ENCODE peak calls at places on chromosomes 1 and 21, in eight cellular contexts. R, L, I, A, K, E, H and P are unnamed samples.

GRCh38 chr1:31937300-31938183 is 626 bp downstream of the PTP4A2 start:
- DNase-seq in R (peak; percentile 82), K (no peak), I (no peak), E (peak; percentile 77), A (peak; percentile 61), H (peak; percentile 79), L (peak; percentile 60), P (peak; percentile 83)

GRCh38 chr1:168689726-168690602 is 39.0 kb downstream of the DPT start:
- DNase-seq in R (no peak), H (no peak), I (no peak), A (no peak), E (peak; percentile 32), K (no peak), L (no peak), P (no peak)

GRCh38 chr1:231248778-231249177 is 7.8 kb downstream of the GNPAT start:
- DNase-seq in E (no peak), H (no peak), A (no peak), R (no peak), I (no peak), K (no peak), L (no peak), P (no peak)

GRCh38 chr1:185601189-185601588 is 133.0 kb upstream of the HMCN1 start:
- DNase-seq in L (no peak), K (no peak), A (no peak), R (no peak), H (no peak), I (no peak), E (no peak), P (no peak)

GRCh38 chr1:103025858-103026409 is 82.4 kb downstream of the COL11A1 start:
- DNase-seq in H (no peak), E (no peak), A (no peak), K (no peak), L (no peak), R (no peak), I (no peak), P (no peak)

GRCh38 chr1:91826649-91827048 is 59.3 kb downstream of the TGFBR3 start:
- DNase-seq in I (no peak), R (no peak), L (no peak), H (no peak), E (no peak), K (no peak), A (no peak), P (no peak)

GRCh38 chr21:46122758-46123683 is 25.1 kb downstream of the COL6A2 start:
- DNase-seq in I (no peak), R (peak; percentile 5), K (no peak), E (no peak), L (no peak), A (no peak), H (no peak), P (peak; percentile 14)

GRCh38 chr1:36384542-36385409 is 948 bp downstream of the STK40 start:
- DNase-seq in I (no peak), R (peak; percentile 84), E (peak; percentile 92), K (peak; percentile 57), A (peak; percentile 38), L (peak; percentile 41), H (peak; percentile 92), P (peak; percentile 56)

GRCh38 chr1:217052196-217052595 is 329.0 kb upstream of the ESRRG start:
- DNase-seq in R (no peak), L (no peak), H (no peak), K (no peak), E (no peak), A (no peak), I (no peak), P (no peak)

GRCh38 chr1:242787968-242788367 is 263.5 kb upstream of the PLD5 start:
- DNase-seq in I (no peak), H (no peak), E (no peak), K (no peak), L (no peak), R (no peak), A (no peak), P (no peak)

GRCh38 chr1:227227761-227228160 is 90.5 kb downstream of the CDC42BPA start:
- DNase-seq in E (no peak), R (no peak), L (no peak), I (no peak), H (no peak), A (no peak), K (no peak), P (no peak)

GRCh38 chr1:33036051-33036525 is 595 bp downstream of the AK2 start:
- DNase-seq in L (peak; percentile 14), H (no peak), R (no peak), A (no peak), I (peak; percentile 28), E (no peak), K (no peak), P (no peak)

GRCh38 chr1:25568090-25568833 is 24.9 kb downstream of the LDLRAP1 start:
- DNase-seq in K (peak; percentile 93), A (peak; percentile 73), H (peak; percentile 43), E (no peak), I (no peak), L (peak; percentile 29), R (no peak), P (peak; percentile 51)

GRCh38 chr1:211089536-211089935 is 44.4 kb downstream of the KCNH1 start:
- DNase-seq in A (no peak), R (no peak), L (no peak), I (no peak), E (no peak), H (no peak), K (no peak), P (no peak)

GRCh38 chr1:218787826-218788225 is 385.9 kb upstream of the LYPLAL1 start:
- DNase-seq in I (no peak), L (no peak), A (no peak), R (no peak), H (no peak), E (no peak), K (no peak), P (no peak)

GRCh38 chr1:151579436-151580225 is 32.2 kb upstream of the SNX27 start:
- DNase-seq in A (no peak), R (no peak), I (no peak), K (no peak), H (no peak), L (no peak), E (no peak), P (no peak)

GRCh38 chr1:89575207-89575606 is 50.6 kb downstream of the LRRC8B start:
- DNase-seq in H (no peak), A (no peak), L (no peak), E (no peak), I (no peak), K (no peak), R (no peak), P (no peak)

GRCh38 chr1:56821462-56821797 is 2.2 kb upstream of the FYB2 start:
- DNase-seq in I (no peak), A (no peak), H (no peak), K (no peak), R (no peak), E (peak; percentile 18), L (peak; percentile 58), P (no peak)

GRCh38 chr1:20142001-20142710 is 3.0 kb downstream of the PLA2G2F start:
- DNase-seq in A (no peak), R (no peak), L (no peak), H (no peak), I (no peak), E (no peak), K (no peak), P (no peak)

GRCh38 chr1:1163538-1164070 is 10.1 kb upstream of the TTLL10 start:
- DNase-seq in I (no peak), E (no peak), R (no peak), H (no peak), A (no peak), L (no peak), K (no peak), P (no peak)

GRCh38 chr1:200780545-200781444 is 42.1 kb downstream of the CAMSAP2 start:
- DNase-seq in R (no peak), K (no peak), E (no peak), A (no peak), I (no peak), L (peak; percentile 59), H (no peak), P (no peak)

GRCh38 chr1:26747048-26747447 is 40.7 kb upstream of the PIGV start:
- DNase-seq in L (no peak), E (no peak), K (no peak), H (no peak), R (no peak), A (no peak), I (no peak), P (no peak)

GRCh38 chr1:26745191-26745590 is 42.6 kb upstream of the PIGV start:
- DNase-seq in L (no peak), A (no peak), I (no peak), R (no peak), H (no peak), E (no peak), K (no peak), P (no peak)

GRCh38 chr1:26740958-26741357 is 45.1 kb downstream of the ARID1A start:
- DNase-seq in K (no peak), H (no peak), R (no peak), I (no peak), A (no peak), L (no peak), E (no peak), P (no peak)

GRCh38 chr1:26743426-26744059 is 44.2 kb upstream of the PIGV start:
- DNase-seq in K (no peak), L (no peak), I (no peak), A (no peak), R (no peak), H (no peak), E (no peak), P (no peak)

GRCh38 chr1:26744075-26744958 is 43.4 kb upstream of the PIGV start:
- DNase-seq in A (peak; percentile 65), H (peak; percentile 69), L (peak; percentile 98), I (no peak), R (peak; percentile 81), K (peak; percentile 66), E (peak; percentile 29), P (peak; percentile 67)
- TF ChIP-seq POLR2A in A (no peak), H (no peak), L (peak; percentile 25), I (no peak), R (no peak), K (no peak), E (no peak), P (no peak)

GRCh38 chr1:153553691-153554608 is 4.9 kb upstream of the S100A3 start:
- DNase-seq in L (peak; percentile 42), K (no peak), A (no peak), H (no peak), E (no peak), I (no peak), R (no peak), P (no peak)
- H3K4me1 ChIP-seq in L (peaks cover 16% of the 10 kb centered on the region), K (peaks cover 57% of the 10 kb centered on the region), A (peaks cover 8% of the 10 kb centered on the region), H (peaks cover 14% of the 10 kb centered on the region), E (peaks cover 19% of the 10 kb centered on the region), I (peaks cover 40% of the 10 kb centered on the region), R (peaks cover 16% of the 10 kb centered on the region), P (peaks cover 11% of the 10 kb centered on the region)

DNA sequence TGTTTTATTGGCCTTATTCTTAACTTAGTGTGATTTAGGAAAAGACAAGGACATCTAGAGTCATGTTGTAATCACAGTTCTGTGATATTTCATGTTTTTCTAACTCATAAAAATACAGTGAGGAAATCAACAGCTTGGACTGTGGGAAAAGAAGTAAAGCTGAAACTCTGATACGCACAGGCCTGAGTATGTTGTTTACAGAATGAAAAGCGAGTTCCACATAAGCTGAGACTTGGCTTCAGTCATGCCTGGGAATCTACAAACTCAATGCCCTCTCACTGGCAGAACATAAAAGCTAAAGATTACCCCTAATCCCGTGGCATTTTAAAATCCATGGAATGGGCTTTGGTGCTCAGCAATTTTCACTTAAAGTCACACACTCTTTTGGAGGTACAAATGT is 23.6 kb upstream of the ATP5PO start:
- DNase-seq in L (no peak), H (no peak), E (no peak), I (no peak), A (no peak), R (no peak), K (no peak), P (no peak)
- H3K27ac ChIP-seq in L (no peak overlapping the region), H (no peak overlapping the region), E (no peak overlapping the region), I (no peak overlapping the region), A (no peak overlapping the region), R (peak overlapping the region; percentile 73), K (no peak overlapping the region), P (peak overlapping the region; percentile 73)

GRCh38 chr1:208866351-208866750 is 622.2 kb upstream of the PLXNA2 start:
- DNase-seq in A (no peak), K (no peak), R (no peak), H (no peak), L (no peak), I (no peak), E (no peak), P (no peak)
- TF ChIP-seq POLR2A in A (no peak), K (no peak), R (no peak), H (no peak), L (no peak), I (no peak), E (no peak), P (no peak)